ENCODE peak calls at places on chromosomes 13 and 19, in ten cellular contexts. S is AG10803; R is non-pigmented ciliary epithelial cell; D is activated CD8-positive, alpha-beta memory T cell treated with anti-CD3 and anti-CD28 coated beads, Interleukin-2, amount 10 ng/mL, durations not matched to agents 7 days and 5 days; T is stomach; A is heart left ventricle; M is stimulated activated CD4-positive, alpha-beta T cell treated with anti-CD3 and anti-CD28 coated beads, Interleukin-1b, Interleukin-23, amount 100 ng/mL, for 24 hours; H is tibial artery; X is left cardiac atrium; Y is substantia nigra. F is an unnamed sample.

GRCh38 chr19:10450853-10451609 is 30.7 kb downstream of the PDE4A start:
- DNase-seq in D (peak; percentile 54), H (no peak), R (no peak), Y (no peak), T (no peak), A (no peak), X (no peak), S (no peak), M (no peak), F (peak; percentile 12)

GRCh38 chr13:83065136-83065535 is 817.1 kb downstream of the SLITRK1 start:
- DNase-seq in Y (no peak), A (no peak), R (no peak), S (peak; percentile 92), T (no peak), X (peak; percentile 24), H (peak; percentile 87), M (no peak), D (no peak), F (no peak)

GRCh38 chr13:100674363-100674847 is at the start of gene TMTC4:
- DNase-seq in M (no peak), X (no peak), R (no peak), Y (peak; percentile 68), D (peak; percentile 46), T (no peak), A (no peak), S (no peak), H (no peak), F (no peak)

GRCh38 chr19:5436101-5436947 is 18.9 kb upstream of the ZNRF4 start:
- DNase-seq in S (peak; percentile 78), H (no peak), T (no peak), D (no peak), M (no peak), X (no peak), A (peak; percentile 48), Y (peak; percentile 59), R (peak; percentile 59), F (no peak)

GRCh38 chr19:51251453-51251790 is 542 bp downstream of the SIGLECL1 start:
- DNase-seq in D (no peak), H (no peak), M (no peak), Y (no peak), X (no peak), S (no peak), T (no peak), R (no peak), A (no peak), F (no peak)

GRCh38 chr19:33699754-33700407 is 78.1 kb downstream of the CHST8 start:
- DNase-seq in S (no peak), R (no peak), M (no peak), T (no peak), A (peak; percentile 42), D (no peak), H (no peak), X (no peak), Y (no peak), F (no peak)

GRCh38 chr13:31835932-31836331 is 96.6 kb downstream of the RXFP2 start:
- DNase-seq in X (no peak), H (no peak), M (no peak), D (no peak), Y (no peak), R (peak; percentile 46), T (no peak), S (peak; percentile 48), A (no peak), F (no peak)

GRCh38 chr19:55287361-55288079 is 3.7 kb downstream of the BRSK1 start:
- DNase-seq in X (no peak), R (no peak), D (no peak), S (no peak), M (no peak), H (no peak), Y (peak; percentile 78), T (no peak), A (no peak), F (no peak)

GRCh38 chr13:75566658-75567057 is 17.1 kb downstream of the UCHL3 start:
- DNase-seq in X (no peak), R (no peak), H (no peak), S (peak; percentile 75), D (no peak), T (no peak), A (no peak), M (no peak), Y (no peak), F (peak; percentile 21)

GRCh38 chr13:100828226-100828625 is 153.6 kb upstream of the TMTC4 start:
- DNase-seq in A (no peak), X (no peak), Y (no peak), R (no peak), S (no peak), D (no peak), H (no peak), M (no peak), T (no peak), F (no peak)

GRCh38 chr19:10648360-10648759 is 5.8 kb upstream of the ILF3 start:
- DNase-seq in R (no peak), T (no peak), M (no peak), D (no peak), H (no peak), Y (no peak), A (no peak), S (no peak), X (no peak), F (no peak)

GRCh38 chr13:113351514-113352026 is 12.4 kb downstream of the GRTP1 start:
- DNase-seq in H (no peak), A (no peak), Y (peak; percentile 30), D (no peak), S (no peak), M (no peak), T (no peak), R (no peak), X (no peak), F (no peak)

GRCh38 chr19:36139120-36139472 is 770 bp upstream of the CAPNS1 start:
- DNase-seq in D (no peak), S (no peak), Y (no peak), X (no peak), T (no peak), H (no peak), A (no peak), M (no peak), R (no peak), F (no peak)

GRCh38 chr19:41521860-41522555 is 54.0 kb upstream of the CEACAM21 start:
- DNase-seq in M (no peak), R (no peak), Y (no peak), A (peak; percentile 76), T (no peak), X (no peak), H (no peak), D (no peak), S (no peak), F (no peak)

GRCh38 chr13:107476068-107476467 is 739.3 kb downstream of the LIG4 start:
- DNase-seq in T (no peak), S (peak; percentile 7), D (no peak), Y (no peak), M (no peak), X (no peak), R (no peak), A (no peak), H (no peak), F (no peak)

GRCh38 chr19:48342841-48343540 is 17.6 kb downstream of the EMP3 start:
- DNase-seq in S (peak; percentile 46), T (no peak), H (no peak), M (no peak), Y (no peak), D (no peak), R (no peak), A (no peak), X (no peak), F (no peak)

GRCh38 chr19:19538767-19539166 is 702 bp downstream of the CILP2 start:
- DNase-seq in S (no peak), T (no peak), M (no peak), H (no peak), R (no peak), A (no peak), X (no peak), Y (no peak), D (no peak), F (no peak)

GRCh38 chr19:29804493-29804892 is 7.3 kb upstream of the CCNE1 start:
- DNase-seq in A (no peak), S (no peak), T (no peak), M (no peak), R (no peak), D (peak; percentile 59), X (no peak), H (no peak), Y (no peak), F (no peak)

GRCh38 chr19:36987091-36987490 is 71.0 kb downstream of the ZNF568 start:
- DNase-seq in S (no peak), T (no peak), A (no peak), Y (no peak), D (no peak), X (no peak), R (no peak), M (no peak), H (no peak), F (no peak)

GRCh38 chr19:14475251-14476073 is at the start of gene PTGER1:
- DNase-seq in R (no peak), D (peak; percentile 52), Y (no peak), S (no peak), A (no peak), T (no peak), H (no peak), M (no peak), X (no peak), F (peak; percentile 41)

GRCh38 chr13:73168226-73168992 is 109.6 kb downstream of the KLF5 start:
- DNase-seq in X (no peak), Y (no peak), H (no peak), A (no peak), R (no peak), S (no peak), D (no peak), M (no peak), T (no peak), F (no peak)

GRCh38 chr19:11510444-11510843 is 4.8 kb upstream of the ZNF653 start:
- DNase-seq in H (no peak), D (no peak), X (no peak), Y (no peak), A (no peak), T (no peak), S (no peak), M (no peak), R (no peak), F (no peak)

F was measured in KBM-7.